ENCODE peak calls at places on chromosomes 13 and 19, in six cellular contexts. T, L, D, M, N and R are unnamed samples.

GRCh38 chr19:10404888-10405808 is 1.8 kb upstream of the CDC37 start:
- DNase-seq in L (no peak), N (peak; percentile 29), M (no peak), T (peak; percentile 61), D (no peak), R (peak; percentile 41)

GRCh38 chr13:21033866-21034601 is 27.4 kb downstream of the LATS2 start:
- DNase-seq in M (no peak), L (no peak), T (no peak), D (peak; percentile 53), N (peak; percentile 47), R (no peak)

GRCh38 chr13:103788061-103788652 is 721.9 kb upstream of the SLC10A2 start:
- DNase-seq in T (no peak), L (peak; percentile 16), M (no peak), N (no peak), D (no peak), R (no peak)

GRCh38 chr19:33094504-33095067 is 13.6 kb downstream of the GPATCH1 start:
- DNase-seq in M (no peak), L (no peak), N (no peak), D (no peak), T (no peak), R (no peak)

GRCh38 chr13:59776924-59777690 is 386.6 kb downstream of the DIAPH3 start:
- DNase-seq in D (peak; percentile 88), T (no peak), M (no peak), L (no peak), N (peak; percentile 88), R (no peak)

GRCh38 chr13:90686438-90686837 is 661.0 kb upstream of the MIR17HG start:
- DNase-seq in T (no peak), N (peak; percentile 70), D (peak; percentile 49), M (no peak), L (no peak), R (no peak)

GRCh38 chr13:32446220-32446619 is 18.3 kb upstream of the N4BP2L1 start:
- DNase-seq in L (no peak), N (no peak), M (no peak), D (no peak), T (no peak), R (no peak)

GRCh38 chr19:13493516-13494310 is 12.6 kb downstream of the CACNA1A start:
- DNase-seq in N (peak; percentile 31), T (no peak), M (no peak), D (no peak), L (no peak), R (no peak)

GRCh38 chr19:58468216-58468839 is 1.4 kb downstream of the ZNF324 start:
- DNase-seq in T (no peak), M (no peak), N (peak; percentile 21), L (no peak), D (no peak), R (no peak)

GRCh38 chr19:50777830-50778303 is 7.6 kb downstream of the GPR32 start:
- DNase-seq in D (no peak), N (peak; percentile 38), M (no peak), L (peak; percentile 71), T (no peak), R (no peak)

GRCh38 chr13:41848435-41849255 is 112.3 kb downstream of the VWA8 start:
- DNase-seq in T (no peak), M (no peak), L (no peak), N (peak; percentile 55), D (peak; percentile 68), R (no peak)

GRCh38 chr13:36454962-36455361 is 22.7 kb downstream of the CCNA1 start:
- DNase-seq in N (no peak), D (no peak), T (no peak), L (no peak), M (no peak), R (no peak)

GRCh38 chr13:111512707-111513106 is 192.3 kb downstream of the TEX29 start:
- DNase-seq in M (no peak), D (no peak), L (no peak), T (no peak), N (no peak), R (no peak)

GRCh38 chr19:566403-566802 is 6.0 kb upstream of the BSG start:
- DNase-seq in D (no peak), N (peak; percentile 78), T (no peak), M (no peak), L (no peak), R (no peak)

GRCh38 chr13:80448725-80449124 is 107.8 kb upstream of the SPRY2 start:
- DNase-seq in M (no peak), L (no peak), T (no peak), D (no peak), N (no peak), R (no peak)

GRCh38 chr13:21735621-21736401 is 64.9 kb downstream of the FGF9 start:
- DNase-seq in T (no peak), M (no peak), D (no peak), L (no peak), N (no peak), R (no peak)

GRCh38 chr13:26951581-26952177 is 191.1 kb upstream of the GPR12 start:
- DNase-seq in T (no peak), M (no peak), N (no peak), L (no peak), D (no peak), R (no peak)

GRCh38 chr19:51365211-51366049 is 758 bp downstream of the ETFB start:
- DNase-seq in L (no peak), M (no peak), D (peak; percentile 42), T (peak; percentile 30), N (peak; percentile 73), R (no peak)

GRCh38 chr13:91174886-91175501 is 172.5 kb upstream of the MIR17HG start:
- DNase-seq in N (no peak), D (no peak), M (no peak), L (peak; percentile 40), T (no peak), R (no peak)

GRCh38 chr19:51024924-51025323 is 1.5 kb downstream of the KLK11 start:
- DNase-seq in L (no peak), D (no peak), M (no peak), N (no peak), T (no peak), R (no peak)

GRCh38 chr19:15836345-15836594 is 20.8 kb upstream of the OR10H1 start:
- DNase-seq in N (no peak), D (no peak), L (no peak), M (no peak), T (no peak), R (no peak)

GRCh38 chr13:22594041-22594440 is 586.7 kb upstream of the SGCG start:
- DNase-seq in N (no peak), T (no peak), D (no peak), M (no peak), L (no peak), R (no peak)

GRCh38 chr19:294341-294818 is 3.2 kb upstream of the PLPP2 start:
- DNase-seq in T (no peak), D (no peak), M (no peak), L (no peak), N (peak; percentile 72), R (no peak)

GRCh38 chr13:48151343-48151742 is 56.4 kb upstream of the MED4 start:
- DNase-seq in L (no peak), D (no peak), T (no peak), M (no peak), N (no peak), R (no peak)

GRCh38 chr13:111516712-111517640 is 196.5 kb downstream of the TEX29 start:
- DNase-seq in N (no peak), D (no peak), T (no peak), L (no peak), M (no peak), R (no peak)

GRCh38 chr13:114132419-114133121 is at the start of gene RASA3:
- DNase-seq in T (peak; percentile 63), D (peak; percentile 78), M (peak; percentile 45), N (peak; percentile 93), L (peak; percentile 83), R (peak; percentile 70)

GRCh38 chr19:7905298-7905697 is 1.6 kb downstream of the MAP2K7 start:
- DNase-seq in L (no peak), D (no peak), M (no peak), T (no peak), N (no peak), R (no peak)

GRCh38 chr13:23609414-23610186 is 39.4 kb downstream of the TNFRSF19 start:
- DNase-seq in M (no peak), T (no peak), D (peak; percentile 86), N (peak; percentile 90), L (no peak), R (no peak)

GRCh38 chr19:37973666-37974065 is 66.7 kb downstream of the SIPA1L3 start:
- DNase-seq in D (no peak), N (no peak), L (no peak), M (no peak), T (no peak), R (no peak)

GRCh38 chr13:77859450-77859849 is 59.2 kb downstream of the EDNRB start:
- DNase-seq in D (no peak), M (no peak), T (no peak), L (no peak), N (peak; percentile 2), R (no peak)

GRCh38 chr13:99064624-99065249 is 86.9 kb upstream of the DOCK9 start:
- DNase-seq in L (no peak), M (no peak), N (no peak), T (no peak), D (no peak), R (no peak)

GRCh38 chr19:2550431-2551171 is 74.7 kb downstream of the GADD45B start:
- DNase-seq in N (no peak), D (no peak), L (no peak), M (no peak), T (no peak), R (no peak)

GRCh38 chr19:46913198-46913851 is 52.5 kb downstream of the ARHGAP35 start:
- DNase-seq in D (no peak), N (no peak), M (no peak), L (no peak), T (no peak), R (no peak)

GRCh38 chr13:43981091-43981490 is 101.4 kb downstream of the LACC1 start:
- DNase-seq in D (no peak), T (no peak), M (no peak), L (peak; percentile 77), N (no peak), R (no peak)

GRCh38 chr19:39671739-39672363 is 16.1 kb downstream of the LGALS16 start:
- DNase-seq in D (peak; percentile 20), N (peak; percentile 63), M (peak; percentile 40), L (peak; percentile 26), T (peak; percentile 74), R (peak; percentile 20)